ENCODE peak calls at places on chromosome 5, in four cellular contexts. One of them, this sample, is unnamed.

GRCh38 chr5:106154280-106154716 is 1516.4 kb downstream of the EFNA5 start:
- DNase-seq in H7: no peak
- DNase-seq in stimulated activated CD4-positive, alpha-beta T cell treated with anti-CD3 and anti-CD28 coated beads, Interleukin-2, amount 100 ng/mL, for 48 hours: no peak
- DNase-seq in left cardiac atrium: no peak
- DNase-seq in this sample: no peak

GRCh38 chr5:72509401-72509800 is 2.2 kb upstream of the ZNF366 start:
- DNase-seq in left cardiac atrium: peak; percentile 75
- DNase-seq in stimulated activated CD4-positive, alpha-beta T cell treated with anti-CD3 and anti-CD28 coated beads, Interleukin-2, amount 100 ng/mL, for 48 hours: no peak
- DNase-seq in H7: no peak
- DNase-seq in this sample: no peak

GRCh38 chr5:128290152-128290858 is 206.7 kb downstream of the SLC12A2 start:
- DNase-seq in stimulated activated CD4-positive, alpha-beta T cell treated with anti-CD3 and anti-CD28 coated beads, Interleukin-2, amount 100 ng/mL, for 48 hours: no peak
- DNase-seq in left cardiac atrium: no peak
- DNase-seq in H7: no peak
- DNase-seq in this sample: no peak

GRCh38 chr5:142866563-142867275 is 96.5 kb downstream of the ARHGAP26 start:
- DNase-seq in stimulated activated CD4-positive, alpha-beta T cell treated with anti-CD3 and anti-CD28 coated beads, Interleukin-2, amount 100 ng/mL, for 48 hours: peak; percentile 19
- DNase-seq in H7: peak; percentile 69
- DNase-seq in left cardiac atrium: no peak
- DNase-seq in this sample: no peak

GRCh38 chr5:91288117-91288516 is 95.0 kb downstream of the ARRDC3 start:
- DNase-seq in H7: no peak
- DNase-seq in stimulated activated CD4-positive, alpha-beta T cell treated with anti-CD3 and anti-CD28 coated beads, Interleukin-2, amount 100 ng/mL, for 48 hours: no peak
- DNase-seq in left cardiac atrium: no peak
- DNase-seq in this sample: no peak

GRCh38 chr5:100131161-100131560 is 404.0 kb upstream of the FAM174A start:
- DNase-seq in H7: no peak
- DNase-seq in left cardiac atrium: no peak
- DNase-seq in stimulated activated CD4-positive, alpha-beta T cell treated with anti-CD3 and anti-CD28 coated beads, Interleukin-2, amount 100 ng/mL, for 48 hours: no peak
- DNase-seq in this sample: no peak

GRCh38 chr5:43649256-43649655 is 46.3 kb downstream of the NNT start:
- DNase-seq in H7: no peak
- DNase-seq in left cardiac atrium: no peak
- DNase-seq in stimulated activated CD4-positive, alpha-beta T cell treated with anti-CD3 and anti-CD28 coated beads, Interleukin-2, amount 100 ng/mL, for 48 hours: no peak
- DNase-seq in this sample: no peak

GRCh38 chr5:2522372-2522771 is 229.1 kb downstream of the IRX2 start:
- DNase-seq in H7: no peak
- DNase-seq in left cardiac atrium: no peak
- DNase-seq in stimulated activated CD4-positive, alpha-beta T cell treated with anti-CD3 and anti-CD28 coated beads, Interleukin-2, amount 100 ng/mL, for 48 hours: no peak
- DNase-seq in this sample: no peak

GRCh38 chr5:120137582-120137981 is 326.5 kb upstream of the PRR16 start:
- DNase-seq in H7: no peak
- DNase-seq in left cardiac atrium: no peak
- DNase-seq in stimulated activated CD4-positive, alpha-beta T cell treated with anti-CD3 and anti-CD28 coated beads, Interleukin-2, amount 100 ng/mL, for 48 hours: no peak
- DNase-seq in this sample: no peak

GRCh38 chr5:31911291-31912265 is 262.5 kb downstream of the GOLPH3 start:
- DNase-seq in left cardiac atrium: no peak
- DNase-seq in stimulated activated CD4-positive, alpha-beta T cell treated with anti-CD3 and anti-CD28 coated beads, Interleukin-2, amount 100 ng/mL, for 48 hours: no peak
- DNase-seq in H7: no peak
- DNase-seq in this sample: no peak

GRCh38 chr5:169299651-169300467 is 1.1 kb downstream of the SLIT3 start:
- DNase-seq in H7: peak; percentile 57
- DNase-seq in left cardiac atrium: no peak
- DNase-seq in stimulated activated CD4-positive, alpha-beta T cell treated with anti-CD3 and anti-CD28 coated beads, Interleukin-2, amount 100 ng/mL, for 48 hours: no peak
- DNase-seq in this sample: no peak

GRCh38 chr5:28927559-28928326 is 1889.4 kb upstream of the CDH9 start:
- DNase-seq in stimulated activated CD4-positive, alpha-beta T cell treated with anti-CD3 and anti-CD28 coated beads, Interleukin-2, amount 100 ng/mL, for 48 hours: no peak
- DNase-seq in H7: peak; percentile 15
- DNase-seq in left cardiac atrium: no peak
- DNase-seq in this sample: no peak

GRCh38 chr5:107567901-107568671 is 102.7 kb downstream of the EFNA5 start:
- DNase-seq in H7: no peak
- DNase-seq in left cardiac atrium: no peak
- DNase-seq in stimulated activated CD4-positive, alpha-beta T cell treated with anti-CD3 and anti-CD28 coated beads, Interleukin-2, amount 100 ng/mL, for 48 hours: no peak
- DNase-seq in this sample: no peak

GRCh38 chr5:147567917-147568598 is 58.2 kb upstream of the DPYSL3 start:
- DNase-seq in stimulated activated CD4-positive, alpha-beta T cell treated with anti-CD3 and anti-CD28 coated beads, Interleukin-2, amount 100 ng/mL, for 48 hours: no peak
- DNase-seq in left cardiac atrium: no peak
- DNase-seq in H7: peak; percentile 63
- DNase-seq in this sample: no peak

GRCh38 chr5:17089690-17090089 is 127.7 kb upstream of the BASP1 start:
- DNase-seq in stimulated activated CD4-positive, alpha-beta T cell treated with anti-CD3 and anti-CD28 coated beads, Interleukin-2, amount 100 ng/mL, for 48 hours: no peak
- DNase-seq in left cardiac atrium: no peak
- DNase-seq in H7: no peak
- DNase-seq in this sample: no peak

GRCh38 chr5:101288633-101289032 is 385.6 kb upstream of the ST8SIA4 start:
- DNase-seq in left cardiac atrium: no peak
- DNase-seq in stimulated activated CD4-positive, alpha-beta T cell treated with anti-CD3 and anti-CD28 coated beads, Interleukin-2, amount 100 ng/mL, for 48 hours: no peak
- DNase-seq in H7: no peak
- DNase-seq in this sample: no peak

GRCh38 chr5:179371123-179371515 is 25.9 kb upstream of the ADAMTS2 start:
- DNase-seq in stimulated activated CD4-positive, alpha-beta T cell treated with anti-CD3 and anti-CD28 coated beads, Interleukin-2, amount 100 ng/mL, for 48 hours: no peak
- DNase-seq in left cardiac atrium: no peak
- DNase-seq in H7: peak; percentile 14
- DNase-seq in this sample: no peak

GRCh38 chr5:155049569-155050383 is 36.2 kb downstream of the KIF4B start:
- DNase-seq in H7: no peak
- DNase-seq in left cardiac atrium: no peak
- DNase-seq in stimulated activated CD4-positive, alpha-beta T cell treated with anti-CD3 and anti-CD28 coated beads, Interleukin-2, amount 100 ng/mL, for 48 hours: no peak
- DNase-seq in this sample: no peak

GRCh38 chr5:121218086-121218485 is 633.6 kb upstream of the FTMT start:
- DNase-seq in stimulated activated CD4-positive, alpha-beta T cell treated with anti-CD3 and anti-CD28 coated beads, Interleukin-2, amount 100 ng/mL, for 48 hours: no peak
- DNase-seq in left cardiac atrium: no peak
- DNase-seq in H7: no peak
- DNase-seq in this sample: no peak

GRCh38 chr5:126358525-126358924 is 64.7 kb upstream of the GRAMD2B start:
- DNase-seq in H7: no peak
- DNase-seq in stimulated activated CD4-positive, alpha-beta T cell treated with anti-CD3 and anti-CD28 coated beads, Interleukin-2, amount 100 ng/mL, for 48 hours: no peak
- DNase-seq in left cardiac atrium: no peak
- DNase-seq in this sample: no peak

GRCh38 chr5:53256746-53257145 is 147.2 kb upstream of the MOCS2 start:
- DNase-seq in stimulated activated CD4-positive, alpha-beta T cell treated with anti-CD3 and anti-CD28 coated beads, Interleukin-2, amount 100 ng/mL, for 48 hours: no peak
- DNase-seq in H7: no peak
- DNase-seq in left cardiac atrium: no peak
- DNase-seq in this sample: no peak

GRCh38 chr5:7848296-7848695 is 2.6 kb downstream of the CFAP90 start:
- DNase-seq in left cardiac atrium: no peak
- DNase-seq in stimulated activated CD4-positive, alpha-beta T cell treated with anti-CD3 and anti-CD28 coated beads, Interleukin-2, amount 100 ng/mL, for 48 hours: no peak
- DNase-seq in H7: no peak
- DNase-seq in this sample: no peak

GRCh38 chr5:3305432-3305831 is 290.2 kb upstream of the IRX1 start:
- DNase-seq in H7: no peak
- DNase-seq in left cardiac atrium: no peak
- DNase-seq in stimulated activated CD4-positive, alpha-beta T cell treated with anti-CD3 and anti-CD28 coated beads, Interleukin-2, amount 100 ng/mL, for 48 hours: no peak
- DNase-seq in this sample: no peak

GRCh38 chr5:332843-333242 is 11.3 kb downstream of the AHRR start:
- DNase-seq in left cardiac atrium: no peak
- DNase-seq in H7: no peak
- DNase-seq in stimulated activated CD4-positive, alpha-beta T cell treated with anti-CD3 and anti-CD28 coated beads, Interleukin-2, amount 100 ng/mL, for 48 hours: peak; percentile 41
- DNase-seq in this sample: no peak

GRCh38 chr5:73625905-73626811 is at the start of gene ARHGEF28:
- DNase-seq in H7: peak; percentile 89
- DNase-seq in left cardiac atrium: peak; percentile 62
- DNase-seq in stimulated activated CD4-positive, alpha-beta T cell treated with anti-CD3 and anti-CD28 coated beads, Interleukin-2, amount 100 ng/mL, for 48 hours: peak; percentile 7
- DNase-seq in this sample: no peak

GRCh38 chr5:27906911-27907590 is 868.7 kb upstream of the CDH9 start:
- DNase-seq in left cardiac atrium: no peak
- DNase-seq in stimulated activated CD4-positive, alpha-beta T cell treated with anti-CD3 and anti-CD28 coated beads, Interleukin-2, amount 100 ng/mL, for 48 hours: no peak
- DNase-seq in H7: no peak
- DNase-seq in this sample: no peak

GRCh38 chr5:176486189-176486757 is 38.1 kb downstream of the FAF2 start:
- DNase-seq in H7: no peak
- DNase-seq in left cardiac atrium: no peak
- DNase-seq in stimulated activated CD4-positive, alpha-beta T cell treated with anti-CD3 and anti-CD28 coated beads, Interleukin-2, amount 100 ng/mL, for 48 hours: no peak
- DNase-seq in this sample: no peak

GRCh38 chr5:32794086-32794485 is 83.0 kb downstream of the NPR3 start:
- DNase-seq in left cardiac atrium: no peak
- DNase-seq in stimulated activated CD4-positive, alpha-beta T cell treated with anti-CD3 and anti-CD28 coated beads, Interleukin-2, amount 100 ng/mL, for 48 hours: no peak
- DNase-seq in H7: peak; percentile 6
- DNase-seq in this sample: no peak

GRCh38 chr5:172669808-172670402 is 28.8 kb downstream of the NEURL1B start:
- DNase-seq in stimulated activated CD4-positive, alpha-beta T cell treated with anti-CD3 and anti-CD28 coated beads, Interleukin-2, amount 100 ng/mL, for 48 hours: no peak
- DNase-seq in H7: peak; percentile 63
- DNase-seq in left cardiac atrium: no peak
- DNase-seq in this sample: no peak

GRCh38 chr5:128559300-128560297 is 21.6 kb upstream of the FBN2 start:
- DNase-seq in left cardiac atrium: no peak
- DNase-seq in H7: no peak
- DNase-seq in stimulated activated CD4-positive, alpha-beta T cell treated with anti-CD3 and anti-CD28 coated beads, Interleukin-2, amount 100 ng/mL, for 48 hours: no peak
- DNase-seq in this sample: no peak

GRCh38 chr5:6762116-6762515 is 48.9 kb downstream of the TENT4A start:
- DNase-seq in H7: no peak
- DNase-seq in stimulated activated CD4-positive, alpha-beta T cell treated with anti-CD3 and anti-CD28 coated beads, Interleukin-2, amount 100 ng/mL, for 48 hours: no peak
- DNase-seq in left cardiac atrium: no peak
- DNase-seq in this sample: no peak